ENCODE peak calls at places on chromosome X, in ten cellular contexts. N is NCI-H1417 treated with DMSO at 0.1 percent for 48 hours; F is NCI-H524; Z is activated CD4-positive, CD25-positive, alpha-beta regulatory T cell; M is activated CD8-positive, alpha-beta memory T cell treated with anti-CD3 and anti-CD28 coated beads for 48 hours; B is hippocampal formation; Q is activated naive CD8-positive, alpha-beta T cell treated with anti-CD3 and anti-CD28 coated beads, Interleukin-2, amount 50 U/mL, for 16 hours; T is cardiac fibroblast; R is prostate gland; C is fibroblast of mammary gland. W is an unnamed sample.

GRCh38 chrX:118630843-118631242 is 96.6 kb upstream of the IL13RA1 start:
- DNase-seq in N (no peak), F (no peak), Z (no peak), M (no peak), B (no peak), Q (no peak), T (no peak), R (no peak), C (no peak), W (no peak)

GRCh38 chrX:153775631-153776595 is 4.9 kb upstream of the SRPK3 start:
- DNase-seq in N (no peak), F (no peak), Z (no peak), M (no peak), B (no peak), Q (no peak), T (no peak), R (no peak), C (no peak), W (no peak)

GRCh38 chrX:30910124-30910860 is 21.2 kb upstream of the TAB3 start:
- DNase-seq in N (no peak), F (no peak), Z (no peak), M (no peak), B (no peak), Q (no peak), T (peak; percentile 5), R (no peak), C (peak; percentile 12), W (no peak)

GRCh38 chrX:122113376-122113775 is 1066.0 kb downstream of the GLUD2 start:
- DNase-seq in N (no peak), F (no peak), Z (no peak), M (no peak), B (no peak), Q (no peak), T (no peak), R (no peak), C (no peak), W (no peak)

GRCh38 chrX:3711331-3711917 is 2.0 kb downstream of the PRKX start:
- DNase-seq in N (no peak), F (no peak), Z (no peak), M (no peak), B (no peak), Q (no peak), T (no peak), R (no peak), C (no peak), W (no peak)

GRCh38 chrX:151323054-151323453 is 74.0 kb upstream of the VMA21 start:
- DNase-seq in N (no peak), F (no peak), Z (no peak), M (no peak), B (no peak), Q (no peak), T (no peak), R (peak; percentile 29), C (no peak), W (no peak)

GRCh38 chrX:23554304-23554703 is 113.0 kb upstream of the PRDX4 start:
- DNase-seq in N (peak; percentile 20), F (no peak), Z (no peak), M (no peak), B (no peak), Q (no peak), T (peak; percentile 60), R (peak; percentile 10), C (peak; percentile 56), W (no peak)

GRCh38 chrX:151488677-151489076 is 74.8 kb upstream of the PASD1 start:
- DNase-seq in N (no peak), F (no peak), Z (no peak), M (no peak), B (no peak), Q (no peak), T (no peak), R (no peak), C (no peak), W (no peak)

GRCh38 chrX:31279359-31279758 is 207.5 kb upstream of the FTHL17 start:
- DNase-seq in N (no peak), F (no peak), Z (no peak), M (no peak), B (no peak), Q (no peak), T (peak; percentile 41), R (no peak), C (peak; percentile 42), W (no peak)

GRCh38 chrX:64850371-64851082 is 125.7 kb downstream of the ZC4H2 start:
- DNase-seq in N (no peak), F (no peak), Z (no peak), M (no peak), B (no peak), Q (no peak), T (no peak), R (no peak), C (no peak), W (no peak)

GRCh38 chrX:20595928-20596550 is 329.3 kb upstream of the RPS6KA3 start:
- DNase-seq in N (no peak), F (no peak), Z (no peak), M (peak; percentile 31), B (no peak), Q (no peak), T (peak; percentile 28), R (no peak), C (peak; percentile 81), W (no peak)

GRCh38 chrX:16215660-16216059 is 48.4 kb downstream of the MAGEB17 start:
- DNase-seq in N (no peak), F (no peak), Z (no peak), M (no peak), B (no peak), Q (no peak), T (no peak), R (no peak), C (no peak), W (no peak)

GRCh38 chrX:111102636-111103035 is 6.6 kb downstream of the PAK3 start:
- DNase-seq in N (no peak), F (no peak), Z (no peak), M (no peak), B (no peak), Q (no peak), T (no peak), R (no peak), C (no peak), W (no peak)

GRCh38 chrX:119272882-119273806 is 37.1 kb downstream of the PGRMC1 start:
- DNase-seq in N (no peak), F (peak; percentile 33), Z (peak; percentile 12), M (peak; percentile 2), B (no peak), Q (peak; percentile 2), T (peak; percentile 51), R (no peak), C (peak; percentile 52), W (no peak)

GRCh38 chrX:48676893-48677270 is 6.7 kb upstream of the WAS start:
- DNase-seq in N (no peak), F (no peak), Z (no peak), M (no peak), B (no peak), Q (no peak), T (no peak), R (no peak), C (no peak), W (no peak)

GRCh38 chrX:40644821-40645358 is 2.5 kb downstream of the CXorf38 start:
- DNase-seq in N (no peak), F (no peak), Z (no peak), M (no peak), B (peak; percentile 25), Q (no peak), T (peak; percentile 71), R (peak; percentile 5), C (peak; percentile 83), W (no peak)

GRCh38 chrX:129726307-129727111 is 12.3 kb upstream of the XPNPEP2 start:
- DNase-seq in N (no peak), F (peak; percentile 11), Z (peak; percentile 2), M (no peak), B (peak; percentile 37), Q (no peak), T (peak; percentile 75), R (peak; percentile 35), C (peak; percentile 69), W (peak; percentile 36)

GRCh38 chrX:39065051-39065871 is 264.0 kb downstream of the MID1IP1 start:
- DNase-seq in N (peak; percentile 94), F (peak; percentile 96), Z (no peak), M (no peak), B (peak; percentile 10), Q (no peak), T (no peak), R (no peak), C (no peak), W (no peak)

GRCh38 chrX:100587846-100588245 is 3.1 kb downstream of the TNMD start:
- DNase-seq in N (no peak), F (no peak), Z (no peak), M (no peak), B (no peak), Q (no peak), T (no peak), R (no peak), C (peak; percentile 6), W (no peak)

GRCh38 chrX:4638036-4638435 is 924.6 kb upstream of the PRKX start:
- DNase-seq in N (no peak), F (no peak), Z (no peak), M (no peak), B (no peak), Q (no peak), T (no peak), R (no peak), C (no peak), W (no peak)

GRCh38 chrX:45083314-45083713 is 117.4 kb downstream of the DIPK2B start:
- DNase-seq in N (no peak), F (no peak), Z (no peak), M (no peak), B (no peak), Q (no peak), T (no peak), R (no peak), C (no peak), W (no peak)

GRCh38 chrX:72268601-72269365 is 8.3 kb downstream of the RPS4X start:
- DNase-seq in N (no peak), F (no peak), Z (no peak), M (no peak), B (no peak), Q (no peak), T (peak; percentile 59), R (no peak), C (peak; percentile 56), W (no peak)

GRCh38 chrX:28675173-28675572 is 87.9 kb downstream of the IL1RAPL1 start:
- DNase-seq in N (no peak), F (no peak), Z (no peak), M (no peak), B (no peak), Q (no peak), T (no peak), R (no peak), C (no peak), W (no peak)

GRCh38 chrX:71616672-71617529 is 1.4 kb downstream of the CXCR3 start:
- DNase-seq in N (no peak), F (no peak), Z (peak; percentile 1), M (no peak), B (no peak), Q (no peak), T (no peak), R (no peak), C (no peak), W (no peak)

GRCh38 chrX:64427281-64427680 is 32.0 kb upstream of the MTMR8 start:
- DNase-seq in N (no peak), F (no peak), Z (no peak), M (no peak), B (no peak), Q (no peak), T (no peak), R (no peak), C (no peak), W (no peak)

GRCh38 chrX:124931241-124931640 is 388.4 kb upstream of the TEX13C start:
- DNase-seq in N (no peak), F (no peak), Z (no peak), M (no peak), B (no peak), Q (no peak), T (no peak), R (no peak), C (no peak), W (no peak)

GRCh38 chrX:18426004-18426320 is 554 bp downstream of the CDKL5 start:
- DNase-seq in N (no peak), F (no peak), Z (no peak), M (no peak), B (no peak), Q (no peak), T (no peak), R (no peak), C (no peak), W (no peak)

GRCh38 chrX:70244881-70245280 is 10.4 kb downstream of the AWAT1 start:
- DNase-seq in N (no peak), F (no peak), Z (no peak), M (no peak), B (no peak), Q (no peak), T (no peak), R (no peak), C (peak; percentile 35), W (no peak)

W was measured in NCI-H1930.